ENCODE peak calls at places on chromosomes 5 and 9, in nine cellular contexts. G is EL, U is cardiac muscle cell, H is fibroblast of lung, J is body of pancreas, I is posterior cingulate gyrus, P is stomach, Q is brain microvascular endothelial cell, R is nucleus accumbens. W is an unnamed sample.

GRCh38 chr9:117825609-117826347 is 121.6 kb downstream of the TLR4 start:
- DNase-seq in Q (no peak), U (no peak), R (no peak), J (no peak), P (no peak), H (no peak), I (no peak), G (no peak), W (peak)

GRCh38 chr9:36765077-36765390 is 192.3 kb downstream of the MELK start:
- DNase-seq in U (no peak), R (no peak), G (no peak), I (no peak), Q (no peak), P (no peak), J (no peak), H (no peak), W (no peak)

GRCh38 chr5:149049371-149049781 is 13.5 kb downstream of the SH3TC2 start:
- DNase-seq in P (no peak), R (no peak), U (no peak), H (no peak), G (peak), Q (no peak), J (no peak), I (no peak), W (no peak)

GRCh38 chr5:179368016-179368805 is 22.9 kb upstream of the ADAMTS2 start:
- DNase-seq in R (no peak), H (no peak), U (no peak), Q (no peak), I (no peak), J (no peak), G (no peak), P (no peak), W (no peak)

GRCh38 chr5:7261049-7261448 is 134.9 kb upstream of the ADCY2 start:
- DNase-seq in I (no peak), Q (no peak), J (peak), G (no peak), H (peak), R (no peak), P (no peak), U (peak), W (no peak)

GRCh38 chr9:5718296-5719032 is 89.6 kb downstream of the RIC1 start:
- DNase-seq in I (no peak), G (peak), Q (no peak), J (no peak), H (peak), P (no peak), U (no peak), R (no peak), W (no peak)

GRCh38 chr9:68961587-68961986 is 52.3 kb downstream of the PRKACG start:
- DNase-seq in J (no peak), Q (no peak), G (no peak), P (no peak), U (no peak), R (no peak), I (no peak), H (no peak), W (no peak)

GRCh38 chr9:108536836-108537601 is 318.8 kb downstream of the ACTL7B start:
- DNase-seq in P (no peak), I (no peak), J (no peak), H (peak), Q (no peak), R (no peak), U (no peak), G (peak), W (no peak)

GRCh38 chr5:91266184-91266705 is 116.9 kb downstream of the ARRDC3 start:
- DNase-seq in I (no peak), U (peak), G (peak), J (no peak), H (peak), Q (peak), P (no peak), R (no peak), W (no peak)

GRCh38 chr5:89728750-89729149 is 680.8 kb downstream of the CETN3 start:
- DNase-seq in I (no peak), U (peak), R (no peak), Q (peak), H (peak), G (no peak), J (peak), P (no peak), W (no peak)

GRCh38 chr5:95304706-95305105 is 19.8 kb upstream of the MCTP1 start:
- DNase-seq in G (no peak), Q (no peak), U (no peak), P (no peak), I (no peak), R (no peak), J (no peak), H (no peak), W (no peak)

GRCh38 chr5:1444361-1445189 is 665 bp downstream of the SLC6A3 start:
- DNase-seq in Q (no peak), U (no peak), H (no peak), R (no peak), J (no peak), I (no peak), P (peak), G (no peak), W (no peak)

GRCh38 chr9:132730054-132731033 is 60.1 kb downstream of the GTF3C4 start:
- DNase-seq in J (no peak), Q (no peak), R (no peak), I (no peak), G (no peak), P (no peak), U (no peak), H (no peak), W (no peak)

GRCh38 chr5:61327761-61328753 is 4.0 kb upstream of the ZSWIM6 start:
- DNase-seq in G (peak), Q (peak), P (no peak), J (no peak), R (no peak), H (peak), I (no peak), U (peak), W (no peak)

GRCh38 chr5:57302164-57302563 is 128.3 kb downstream of the GPBP1 start:
- DNase-seq in R (no peak), J (no peak), Q (peak), G (peak), H (peak), U (peak), I (no peak), P (peak), W (peak)

GRCh38 chr9:128207076-128207731 is 4.0 kb downstream of the DNM1 start:
- DNase-seq in I (no peak), U (no peak), Q (no peak), R (no peak), G (no peak), J (no peak), P (no peak), H (no peak), W (no peak)

GRCh38 chr9:98708933-98709911 is at the start of gene GABBR2:
- DNase-seq in H (peak), I (peak), R (peak), J (no peak), Q (no peak), U (no peak), G (peak), P (no peak), W (no peak)

GRCh38 chr5:1118231-1118698 is 6.4 kb upstream of the SLC12A7 start:
- DNase-seq in Q (no peak), R (peak), J (no peak), I (peak), P (no peak), U (peak), H (peak), G (no peak), W (no peak)

GRCh38 chr5:163661358-163661757 is 155.9 kb downstream of the MAT2B start:
- DNase-seq in I (no peak), U (no peak), Q (no peak), J (no peak), H (no peak), P (no peak), R (no peak), G (no peak), W (no peak)

GRCh38 chr5:115986358-115986757 is 24.1 kb downstream of the LVRN start:
- DNase-seq in P (no peak), J (no peak), I (no peak), R (no peak), Q (no peak), G (no peak), U (peak), H (peak), W (no peak)

GRCh38 chr5:86917117-86917579 is 299.4 kb downstream of the COX7C start:
- DNase-seq in J (no peak), H (peak), R (no peak), G (peak), I (no peak), Q (peak), P (no peak), U (peak), W (peak)

GRCh38 chr9:80369641-80370040 is 797.9 kb downstream of the TLE4 start:
- DNase-seq in P (no peak), R (no peak), Q (peak), J (no peak), I (no peak), U (peak), G (peak), H (no peak), W (no peak)

GRCh38 chr5:154607746-154608145 is 129.7 kb upstream of the HAND1 start:
- DNase-seq in P (no peak), Q (no peak), U (no peak), J (no peak), R (no peak), I (no peak), H (no peak), G (no peak), W (no peak)

GRCh38 chr5:9622891-9623547 is 7.1 kb downstream of the TAS2R1 start:
- DNase-seq in R (no peak), G (peak), P (no peak), H (peak), J (no peak), I (no peak), U (peak), Q (peak), W (no peak)

GRCh38 chr9:94696545-94696944 is 30.0 kb upstream of the AOPEP start:
- DNase-seq in G (no peak), Q (no peak), I (no peak), P (no peak), H (no peak), R (no peak), U (no peak), J (no peak), W (no peak)

GRCh38 chr5:57495688-57496087 is 13.1 kb upstream of the ACTBL2 start:
- DNase-seq in R (no peak), I (no peak), G (peak), U (no peak), P (no peak), J (no peak), Q (no peak), H (no peak), W (no peak)

GRCh38 chr5:37721447-37721871 is 118.4 kb downstream of the GDNF start:
- DNase-seq in G (no peak), J (no peak), R (no peak), U (peak), H (peak), P (no peak), I (no peak), Q (peak), W (peak)

GRCh38 chr9:124239249-124240073 is 18.3 kb upstream of the NEK6 start:
- DNase-seq in I (no peak), G (no peak), P (no peak), R (no peak), U (no peak), J (no peak), Q (no peak), H (no peak), W (no peak)

GRCh38 chr5:179858241-179858585 is 404 bp downstream of the MRNIP start:
- DNase-seq in P (peak), R (no peak), J (no peak), I (no peak), U (peak), H (peak), Q (no peak), G (no peak), W (no peak)

GRCh38 chr9:93270976-93271375 is 87.0 kb downstream of the WNK2 start:
- DNase-seq in J (no peak), G (no peak), H (no peak), R (no peak), Q (no peak), U (no peak), P (peak), I (no peak), W (no peak)

GRCh38 chr5:115815693-115816225 is 700 bp downstream of the CDO1 start:
- DNase-seq in Q (no peak), R (no peak), J (no peak), U (peak), G (peak), H (no peak), I (peak), P (no peak), W (no peak)

GRCh38 chr5:168869615-168870227 is 290.6 kb upstream of the PANK3 start:
- DNase-seq in R (no peak), J (no peak), Q (no peak), H (peak), G (no peak), I (peak), P (no peak), U (no peak), W (no peak)

GRCh38 chr5:141692919-141693848 is 11.2 kb upstream of the ARAP3 start:
- DNase-seq in H (peak), U (peak), P (no peak), Q (no peak), G (peak), R (peak), I (peak), J (no peak), W (peak)

GRCh38 chr9:81002242-81002641 is 687.1 kb downstream of the TLE1 start:
- DNase-seq in Q (no peak), I (no peak), P (no peak), R (no peak), G (no peak), H (peak), U (no peak), J (no peak), W (no peak)

GRCh38 chr9:94918038-94918753 is 191.7 kb downstream of the AOPEP start:
- DNase-seq in R (no peak), H (no peak), I (no peak), G (no peak), J (no peak), U (no peak), Q (no peak), P (no peak), W (no peak)

GRCh38 chr5:5188377-5189020 is 48.4 kb downstream of the ADAMTS16 start:
- DNase-seq in P (peak), J (peak), G (no peak), I (no peak), H (no peak), Q (no peak), U (no peak), R (no peak), W (no peak)

GRCh38 chr9:81787747-81788632 is 98.6 kb upstream of the TLE1 start:
- DNase-seq in H (peak), U (peak), J (peak), R (no peak), I (no peak), G (peak), Q (peak), P (no peak), W (no peak)

GRCh38 chr5:98872679-98873078 is 56.1 kb downstream of the CHD1 start:
- DNase-seq in P (no peak), I (no peak), Q (peak), J (no peak), G (peak), U (peak), H (peak), R (no peak), W (no peak)

W was measured in stimulated activated naive CD4-positive, alpha-beta T cell treated with Interleukin-2 at 50 U/mL for 16 hours.